ENCODE peak calls at places on chromosomes 12 and 14, in seven cellular contexts. One of them, this sample, is unnamed.

GRCh38 chr12:117100851-117101673 is 1.8 kb upstream of the TESC start:
- DNase-seq in PC-3: no peak
- DNase-seq in CD4-positive, CD25-positive, alpha-beta regulatory T cell: no peak
- DNase-seq in stomach: no peak
- DNase-seq in CD8-positive, alpha-beta T cell: no peak
- DNase-seq in ovary: no peak
- DNase-seq in naive thymus-derived CD4-positive, alpha-beta T cell: no peak
- DNase-seq in this sample: no peak

GRCh38 chr12:132444957-132445883 is 44.7 kb upstream of the FBRSL1 start:
- DNase-seq in PC-3: no peak
- DNase-seq in CD4-positive, CD25-positive, alpha-beta regulatory T cell: peak; percentile 82
- DNase-seq in stomach: peak; percentile 43
- DNase-seq in CD8-positive, alpha-beta T cell: peak; percentile 70
- DNase-seq in ovary: no peak
- DNase-seq in naive thymus-derived CD4-positive, alpha-beta T cell: peak; percentile 89
- DNase-seq in this sample: no peak

GRCh38 chr12:40010899-40011774 is 94.7 kb downstream of the SLC2A13 start:
- DNase-seq in PC-3: peak; percentile 76
- DNase-seq in CD4-positive, CD25-positive, alpha-beta regulatory T cell: peak; percentile 61
- DNase-seq in stomach: peak; percentile 45
- DNase-seq in CD8-positive, alpha-beta T cell: peak; percentile 27
- DNase-seq in ovary: peak; percentile 11
- DNase-seq in naive thymus-derived CD4-positive, alpha-beta T cell: peak; percentile 70
- DNase-seq in this sample: peak; percentile 9

GRCh38 chr12:12091977-12092663 is 21.4 kb downstream of the BCL2L14 start:
- DNase-seq in PC-3: no peak
- DNase-seq in CD4-positive, CD25-positive, alpha-beta regulatory T cell: no peak
- DNase-seq in stomach: no peak
- DNase-seq in CD8-positive, alpha-beta T cell: no peak
- DNase-seq in ovary: no peak
- DNase-seq in naive thymus-derived CD4-positive, alpha-beta T cell: no peak
- DNase-seq in this sample: no peak

GRCh38 chr12:23014749-23015148 is 389.8 kb downstream of the ETNK1 start:
- DNase-seq in PC-3: no peak
- DNase-seq in CD4-positive, CD25-positive, alpha-beta regulatory T cell: no peak
- DNase-seq in stomach: no peak
- DNase-seq in CD8-positive, alpha-beta T cell: no peak
- DNase-seq in ovary: no peak
- DNase-seq in naive thymus-derived CD4-positive, alpha-beta T cell: no peak
- DNase-seq in this sample: no peak

GRCh38 chr14:90758959-90759358 is 57.3 kb downstream of the TTC7B start:
- DNase-seq in PC-3: no peak
- DNase-seq in CD4-positive, CD25-positive, alpha-beta regulatory T cell: no peak
- DNase-seq in stomach: peak; percentile 38
- DNase-seq in CD8-positive, alpha-beta T cell: peak; percentile 10
- DNase-seq in ovary: peak; percentile 41
- DNase-seq in naive thymus-derived CD4-positive, alpha-beta T cell: no peak
- DNase-seq in this sample: peak; percentile 25

GRCh38 chr14:51442513-51443175 is 202.6 kb downstream of the TMX1 start:
- DNase-seq in PC-3: peak; percentile 97
- DNase-seq in CD4-positive, CD25-positive, alpha-beta regulatory T cell: no peak
- DNase-seq in stomach: no peak
- DNase-seq in CD8-positive, alpha-beta T cell: no peak
- DNase-seq in ovary: peak; percentile 34
- DNase-seq in naive thymus-derived CD4-positive, alpha-beta T cell: no peak
- DNase-seq in this sample: peak; percentile 75

GRCh38 chr12:98750511-98750910 is 105.4 kb downstream of the APAF1 start:
- DNase-seq in PC-3: no peak
- DNase-seq in CD4-positive, CD25-positive, alpha-beta regulatory T cell: no peak
- DNase-seq in stomach: no peak
- DNase-seq in CD8-positive, alpha-beta T cell: no peak
- DNase-seq in ovary: peak; percentile 13
- DNase-seq in naive thymus-derived CD4-positive, alpha-beta T cell: no peak
- DNase-seq in this sample: no peak

GRCh38 chr12:52769354-52769753 is 7.8 kb downstream of the KRT76 start:
- DNase-seq in PC-3: peak; percentile 19
- DNase-seq in CD4-positive, CD25-positive, alpha-beta regulatory T cell: no peak
- DNase-seq in stomach: no peak
- DNase-seq in CD8-positive, alpha-beta T cell: no peak
- DNase-seq in ovary: no peak
- DNase-seq in naive thymus-derived CD4-positive, alpha-beta T cell: no peak
- DNase-seq in this sample: no peak

GRCh38 chr14:104867371-104868059 is 2.4 kb downstream of the CEP170B start:
- DNase-seq in PC-3: no peak
- DNase-seq in CD4-positive, CD25-positive, alpha-beta regulatory T cell: no peak
- DNase-seq in stomach: no peak
- DNase-seq in CD8-positive, alpha-beta T cell: no peak
- DNase-seq in ovary: no peak
- DNase-seq in naive thymus-derived CD4-positive, alpha-beta T cell: no peak
- DNase-seq in this sample: no peak

GRCh38 chr12:82650627-82651337 is 35.9 kb upstream of the TMTC2 start:
- DNase-seq in PC-3: peak; percentile 98
- DNase-seq in CD4-positive, CD25-positive, alpha-beta regulatory T cell: no peak
- DNase-seq in stomach: peak; percentile 48
- DNase-seq in CD8-positive, alpha-beta T cell: no peak
- DNase-seq in ovary: no peak
- DNase-seq in naive thymus-derived CD4-positive, alpha-beta T cell: no peak
- DNase-seq in this sample: no peak

GRCh38 chr12:79138872-79139271 is 274.3 kb downstream of the SYT1 start:
- DNase-seq in PC-3: no peak
- DNase-seq in CD4-positive, CD25-positive, alpha-beta regulatory T cell: no peak
- DNase-seq in stomach: no peak
- DNase-seq in CD8-positive, alpha-beta T cell: no peak
- DNase-seq in ovary: no peak
- DNase-seq in naive thymus-derived CD4-positive, alpha-beta T cell: no peak
- DNase-seq in this sample: no peak

GRCh38 chr12:90390947-90391346 is 564.0 kb downstream of the CCER1 start:
- DNase-seq in PC-3: peak; percentile 40
- DNase-seq in CD4-positive, CD25-positive, alpha-beta regulatory T cell: no peak
- DNase-seq in stomach: no peak
- DNase-seq in CD8-positive, alpha-beta T cell: no peak
- DNase-seq in ovary: no peak
- DNase-seq in naive thymus-derived CD4-positive, alpha-beta T cell: no peak
- DNase-seq in this sample: no peak

GRCh38 chr12:56280849-56281248 is 14.1 kb downstream of the COQ10A start:
- DNase-seq in PC-3: no peak
- DNase-seq in CD4-positive, CD25-positive, alpha-beta regulatory T cell: no peak
- DNase-seq in stomach: no peak
- DNase-seq in CD8-positive, alpha-beta T cell: no peak
- DNase-seq in ovary: no peak
- DNase-seq in naive thymus-derived CD4-positive, alpha-beta T cell: no peak
- DNase-seq in this sample: no peak

GRCh38 chr12:45611495-45611894 is 118.0 kb upstream of the ARID2 start:
- DNase-seq in PC-3: no peak
- DNase-seq in CD4-positive, CD25-positive, alpha-beta regulatory T cell: no peak
- DNase-seq in stomach: no peak
- DNase-seq in CD8-positive, alpha-beta T cell: no peak
- DNase-seq in ovary: no peak
- DNase-seq in naive thymus-derived CD4-positive, alpha-beta T cell: no peak
- DNase-seq in this sample: no peak

GRCh38 chr14:63100597-63100996 is 55.3 kb upstream of the KCNH5 start:
- DNase-seq in PC-3: no peak
- DNase-seq in CD4-positive, CD25-positive, alpha-beta regulatory T cell: no peak
- DNase-seq in stomach: no peak
- DNase-seq in CD8-positive, alpha-beta T cell: no peak
- DNase-seq in ovary: no peak
- DNase-seq in naive thymus-derived CD4-positive, alpha-beta T cell: no peak
- DNase-seq in this sample: no peak

GRCh38 chr12:106189341-106189740 is 50.6 kb upstream of the NUAK1 start:
- DNase-seq in PC-3: no peak
- DNase-seq in CD4-positive, CD25-positive, alpha-beta regulatory T cell: no peak
- DNase-seq in stomach: no peak
- DNase-seq in CD8-positive, alpha-beta T cell: no peak
- DNase-seq in ovary: no peak
- DNase-seq in naive thymus-derived CD4-positive, alpha-beta T cell: no peak
- DNase-seq in this sample: no peak

GRCh38 chr12:25712169-25712568 is 159.1 kb upstream of the LMNTD1 start:
- DNase-seq in PC-3: no peak
- DNase-seq in CD4-positive, CD25-positive, alpha-beta regulatory T cell: no peak
- DNase-seq in stomach: no peak
- DNase-seq in CD8-positive, alpha-beta T cell: no peak
- DNase-seq in ovary: no peak
- DNase-seq in naive thymus-derived CD4-positive, alpha-beta T cell: no peak
- DNase-seq in this sample: no peak

GRCh38 chr14:103393687-103394626 is 8.7 kb downstream of the MARK3 start:
- DNase-seq in PC-3: peak; percentile 58
- DNase-seq in CD4-positive, CD25-positive, alpha-beta regulatory T cell: peak; percentile 21
- DNase-seq in stomach: no peak
- DNase-seq in CD8-positive, alpha-beta T cell: no peak
- DNase-seq in ovary: no peak
- DNase-seq in naive thymus-derived CD4-positive, alpha-beta T cell: no peak
- DNase-seq in this sample: no peak

GRCh38 chr12:27777141-27777540 is 2.9 kb upstream of the KLHL42 start:
- DNase-seq in PC-3: no peak
- DNase-seq in CD4-positive, CD25-positive, alpha-beta regulatory T cell: no peak
- DNase-seq in stomach: no peak
- DNase-seq in CD8-positive, alpha-beta T cell: no peak
- DNase-seq in ovary: no peak
- DNase-seq in naive thymus-derived CD4-positive, alpha-beta T cell: no peak
- DNase-seq in this sample: no peak

GRCh38 chr12:91704446-91704845 is 441.2 kb downstream of the BTG1 start:
- DNase-seq in PC-3: peak; percentile 81
- DNase-seq in CD4-positive, CD25-positive, alpha-beta regulatory T cell: no peak
- DNase-seq in stomach: no peak
- DNase-seq in CD8-positive, alpha-beta T cell: no peak
- DNase-seq in ovary: no peak
- DNase-seq in naive thymus-derived CD4-positive, alpha-beta T cell: no peak
- DNase-seq in this sample: no peak

GRCh38 chr12:99380701-99381100 is 266.9 kb upstream of the GARIN6 start:
- DNase-seq in PC-3: no peak
- DNase-seq in CD4-positive, CD25-positive, alpha-beta regulatory T cell: no peak
- DNase-seq in stomach: no peak
- DNase-seq in CD8-positive, alpha-beta T cell: no peak
- DNase-seq in ovary: no peak
- DNase-seq in naive thymus-derived CD4-positive, alpha-beta T cell: no peak
- DNase-seq in this sample: no peak

GRCh38 chr14:45990252-45990651 is 661.3 kb downstream of the RPL10L start:
- DNase-seq in PC-3: peak; percentile 33
- DNase-seq in CD4-positive, CD25-positive, alpha-beta regulatory T cell: no peak
- DNase-seq in stomach: no peak
- DNase-seq in CD8-positive, alpha-beta T cell: no peak
- DNase-seq in ovary: no peak
- DNase-seq in naive thymus-derived CD4-positive, alpha-beta T cell: no peak
- DNase-seq in this sample: no peak

GRCh38 chr12:39626033-39626814 is 6.6 kb upstream of the ABCD2 start:
- DNase-seq in PC-3: no peak
- DNase-seq in CD4-positive, CD25-positive, alpha-beta regulatory T cell: no peak
- DNase-seq in stomach: no peak
- DNase-seq in CD8-positive, alpha-beta T cell: no peak
- DNase-seq in ovary: no peak
- DNase-seq in naive thymus-derived CD4-positive, alpha-beta T cell: no peak
- DNase-seq in this sample: no peak

GRCh38 chr12:93990832-93991748 is 157.3 kb upstream of the PLXNC1 start:
- DNase-seq in PC-3: no peak
- DNase-seq in CD4-positive, CD25-positive, alpha-beta regulatory T cell: no peak
- DNase-seq in stomach: no peak
- DNase-seq in CD8-positive, alpha-beta T cell: no peak
- DNase-seq in ovary: no peak
- DNase-seq in naive thymus-derived CD4-positive, alpha-beta T cell: no peak
- DNase-seq in this sample: no peak

GRCh38 chr14:76312821-76313220 is 63.1 kb upstream of the ESRRB start:
- DNase-seq in PC-3: no peak
- DNase-seq in CD4-positive, CD25-positive, alpha-beta regulatory T cell: no peak
- DNase-seq in stomach: no peak
- DNase-seq in CD8-positive, alpha-beta T cell: no peak
- DNase-seq in ovary: no peak
- DNase-seq in naive thymus-derived CD4-positive, alpha-beta T cell: no peak
- DNase-seq in this sample: no peak

GRCh38 chr12:72330291-72330690 is 58.1 kb downstream of the TRHDE start:
- DNase-seq in PC-3: no peak
- DNase-seq in CD4-positive, CD25-positive, alpha-beta regulatory T cell: no peak
- DNase-seq in stomach: no peak
- DNase-seq in CD8-positive, alpha-beta T cell: no peak
- DNase-seq in ovary: peak; percentile 11
- DNase-seq in naive thymus-derived CD4-positive, alpha-beta T cell: no peak
- DNase-seq in this sample: no peak
- H3K4me3 ChIP-seq in PC-3: no peak overlapping the region
- H3K4me3 ChIP-seq in CD4-positive, CD25-positive, alpha-beta regulatory T cell: no peak overlapping the region
- H3K4me3 ChIP-seq in stomach: no peak overlapping the region
- H3K4me3 ChIP-seq in CD8-positive, alpha-beta T cell: no peak overlapping the region
- H3K4me3 ChIP-seq in ovary: no peak overlapping the region
- H3K4me3 ChIP-seq in naive thymus-derived CD4-positive, alpha-beta T cell: no peak overlapping the region
- H3K4me3 ChIP-seq in this sample: no peak overlapping the region

GRCh38 chr12:24307716-24308335 is 358.4 kb upstream of the SOX5 start:
- DNase-seq in PC-3: no peak
- DNase-seq in CD4-positive, CD25-positive, alpha-beta regulatory T cell: no peak
- DNase-seq in stomach: no peak
- DNase-seq in CD8-positive, alpha-beta T cell: no peak
- DNase-seq in ovary: no peak
- DNase-seq in naive thymus-derived CD4-positive, alpha-beta T cell: no peak
- DNase-seq in this sample: no peak
- H3K27ac ChIP-seq in PC-3: no peak overlapping the region
- H3K27ac ChIP-seq in CD4-positive, CD25-positive, alpha-beta regulatory T cell: no peak overlapping the region
- H3K27ac ChIP-seq in stomach: no peak overlapping the region
- H3K27ac ChIP-seq in CD8-positive, alpha-beta T cell: no peak overlapping the region
- H3K27ac ChIP-seq in ovary: no peak overlapping the region
- H3K27ac ChIP-seq in naive thymus-derived CD4-positive, alpha-beta T cell: no peak overlapping the region
- H3K27ac ChIP-seq in this sample: no peak overlapping the region

DNA sequence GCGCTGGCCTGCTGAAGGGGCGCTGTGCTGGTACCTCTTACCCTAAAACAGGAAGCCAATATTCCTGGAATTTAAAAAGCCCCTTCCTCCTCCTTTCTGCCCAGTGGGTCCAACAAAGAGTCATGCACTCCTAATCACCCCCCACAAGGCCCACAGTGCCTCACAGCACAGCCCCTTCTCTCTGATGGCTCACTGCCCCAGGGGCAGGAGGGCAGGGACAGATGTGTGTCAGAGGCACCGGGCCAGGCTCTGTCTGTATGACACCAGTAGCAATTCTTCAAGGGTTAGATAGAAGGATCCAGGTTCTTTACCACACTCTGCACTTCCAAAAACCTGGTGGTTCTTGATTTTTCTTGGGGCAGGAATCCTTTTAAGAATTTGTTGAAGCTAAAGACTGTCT is 8.9 kb downstream of the MYH6 start:
- DNase-seq in PC-3: no peak
- DNase-seq in CD4-positive, CD25-positive, alpha-beta regulatory T cell: no peak
- DNase-seq in stomach: no peak
- DNase-seq in CD8-positive, alpha-beta T cell: no peak
- DNase-seq in ovary: no peak
- DNase-seq in naive thymus-derived CD4-positive, alpha-beta T cell: no peak
- DNase-seq in this sample: no peak
- H3K4me3 ChIP-seq in PC-3: no peak overlapping the region
- H3K4me3 ChIP-seq in CD4-positive, CD25-positive, alpha-beta regulatory T cell: no peak overlapping the region
- H3K4me3 ChIP-seq in stomach: no peak overlapping the region
- H3K4me3 ChIP-seq in CD8-positive, alpha-beta T cell: no peak overlapping the region
- H3K4me3 ChIP-seq in ovary: no peak overlapping the region
- H3K4me3 ChIP-seq in naive thymus-derived CD4-positive, alpha-beta T cell: no peak overlapping the region
- H3K4me3 ChIP-seq in this sample: no peak overlapping the region

DNA sequence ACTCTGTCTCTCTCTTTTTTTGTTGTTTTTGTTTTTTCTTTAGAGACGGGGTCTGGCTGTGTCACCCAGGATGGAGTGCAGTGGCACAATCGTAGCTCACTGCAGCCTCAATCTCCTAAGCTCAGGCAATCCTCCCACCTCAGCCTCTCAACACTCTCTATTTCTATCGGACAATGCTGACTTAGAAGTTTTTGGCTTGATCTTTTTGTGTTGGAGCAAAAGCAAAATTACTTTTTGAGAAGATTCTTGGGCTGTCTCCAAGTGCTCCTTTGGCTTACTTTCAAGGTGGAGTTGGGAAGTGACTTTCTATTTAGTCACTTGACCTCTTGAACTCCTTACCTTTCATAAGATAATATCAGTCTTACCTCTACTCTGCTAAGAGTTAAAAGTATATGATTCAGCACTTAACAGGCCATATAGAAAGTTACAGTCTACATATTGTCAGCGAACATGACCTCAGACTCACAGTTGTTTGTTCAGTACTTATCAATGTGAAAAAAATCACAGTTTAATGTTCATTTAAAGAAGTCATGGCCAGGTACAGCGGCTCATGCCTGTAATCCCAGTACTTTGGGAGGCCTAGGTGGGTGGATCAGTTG is 15.4 kb upstream of the MIA2 start:
- DNase-seq in PC-3: peak; percentile 98
- DNase-seq in CD4-positive, CD25-positive, alpha-beta regulatory T cell: no peak
- DNase-seq in stomach: no peak
- DNase-seq in CD8-positive, alpha-beta T cell: no peak
- DNase-seq in ovary: no peak
- DNase-seq in naive thymus-derived CD4-positive, alpha-beta T cell: no peak
- DNase-seq in this sample: no peak
- H3K27ac ChIP-seq in PC-3: peak overlapping the region; percentile 91
- H3K27ac ChIP-seq in CD4-positive, CD25-positive, alpha-beta regulatory T cell: no peak overlapping the region
- H3K27ac ChIP-seq in stomach: peak overlapping the region; percentile 44
- H3K27ac ChIP-seq in CD8-positive, alpha-beta T cell: no peak overlapping the region
- H3K27ac ChIP-seq in ovary: no peak overlapping the region
- H3K27ac ChIP-seq in naive thymus-derived CD4-positive, alpha-beta T cell: no peak overlapping the region
- H3K27ac ChIP-seq in this sample: no peak overlapping the region

This sample was measured in ascending aorta.